ENCODE peak calls at places on chromosomes 16 and 17, in nine cellular contexts. E is OCI-LY7; U is GM12891; N is activated naive CD4-positive, alpha-beta T cell treated with Interleukin-2 at 50 U/mL for 16 hours; F is activated T-helper 1 cell treated with anti-CD3 and anti-CD28 coated beads, Interleukin-12 subunit alpha, Interleukin-12 subunit beta, Interleukin-2, Interleukin-4 antibody, amounts not matched to agents 30 ng/mL and 10 ng/mL and 1 ng/mL, durations not matched to agents 14 hours and 24 hours and 36 hours; M is ascending aorta; Q is fibroblast of pulmonary artery; C is AG04450; Z is NCI-H446 treated with DMSO at 0.1 percent for 48 hours. P is an unnamed sample.

GRCh38 chr16:48617711-48618148 is 7.8 kb upstream of the N4BP1 start:
- DNase-seq in E (no peak), U (no peak), N (no peak), F (no peak), M (no peak), Q (peak), C (no peak), Z (peak), P (no peak)

GRCh38 chr16:71610936-71611871 is 14.8 kb upstream of the MARVELD3 start:
- DNase-seq in E (peak), U (peak), N (peak), F (peak), M (no peak), Q (peak), C (no peak), Z (no peak), P (peak)

GRCh38 chr17:17647521-17648178 is 33.6 kb upstream of the RAI1 start:
- DNase-seq in E (no peak), U (no peak), N (no peak), F (no peak), M (no peak), Q (no peak), C (no peak), Z (no peak), P (no peak)

GRCh38 chr16:79267146-79267545 is 333.4 kb downstream of the MAF start:
- DNase-seq in E (no peak), U (no peak), N (no peak), F (no peak), M (no peak), Q (no peak), C (no peak), Z (no peak), P (no peak)

GRCh38 chr17:82655038-82655479 is 6.8 kb upstream of the WDR45B start:
- DNase-seq in E (no peak), U (no peak), N (no peak), F (no peak), M (no peak), Q (peak), C (no peak), Z (no peak), P (no peak)

GRCh38 chr17:80101946-80102706 is 745 bp downstream of the GAA start:
- DNase-seq in E (peak), U (no peak), N (peak), F (no peak), M (no peak), Q (peak), C (no peak), Z (no peak), P (no peak)

GRCh38 chr17:68832140-68832871 is 122.9 kb downstream of the ABCA8 start:
- DNase-seq in E (no peak), U (no peak), N (no peak), F (no peak), M (no peak), Q (no peak), C (no peak), Z (no peak), P (no peak)

GRCh38 chr16:2775765-2776499 is 1.1 kb downstream of the ELOB start:
- DNase-seq in E (no peak), U (no peak), N (no peak), F (no peak), M (no peak), Q (no peak), C (no peak), Z (no peak), P (no peak)

GRCh38 chr17:50935201-50936124 is 69.3 kb upstream of the TOB1 start:
- DNase-seq in E (no peak), U (no peak), N (no peak), F (no peak), M (peak), Q (no peak), C (no peak), Z (no peak), P (no peak)

GRCh38 chr16:29815032-29815721 is 775 bp upstream of the PAGR1 start:
- DNase-seq in E (no peak), U (no peak), N (peak), F (no peak), M (peak), Q (no peak), C (no peak), Z (no peak), P (peak)

GRCh38 chr17:596763-597644 is 117.6 kb downstream of the VPS53 start:
- DNase-seq in E (no peak), U (no peak), N (peak), F (no peak), M (no peak), Q (peak), C (no peak), Z (no peak), P (no peak)

GRCh38 chr16:86307518-86307903 is 202.8 kb upstream of the FOXF1 start:
- DNase-seq in E (no peak), U (no peak), N (no peak), F (no peak), M (no peak), Q (peak), C (no peak), Z (no peak), P (no peak)

GRCh38 chr16:55499951-55500350 is 8.9 kb upstream of the LPCAT2 start:
- DNase-seq in E (no peak), U (no peak), N (no peak), F (peak), M (peak), Q (peak), C (peak), Z (no peak), P (no peak)

GRCh38 chr16:84088695-84089395 is 27.9 kb downstream of the MBTPS1 start:
- DNase-seq in E (peak), U (peak), N (peak), F (peak), M (no peak), Q (no peak), C (no peak), Z (no peak), P (peak)

GRCh38 chr17:78970834-78971763 is 8.6 kb downstream of the LGALS3BP start:
- DNase-seq in E (peak), U (peak), N (peak), F (peak), M (peak), Q (peak), C (peak), Z (peak), P (peak)

GRCh38 chr17:80942360-80943345 is 49.0 kb upstream of the CHMP6 start:
- DNase-seq in E (no peak), U (no peak), N (no peak), F (no peak), M (peak), Q (peak), C (peak), Z (peak), P (no peak)

GRCh38 chr16:85197611-85198566 is 85.6 kb upstream of the CIBAR2 start:
- DNase-seq in E (no peak), U (no peak), N (no peak), F (no peak), M (no peak), Q (no peak), C (no peak), Z (no peak), P (no peak)

GRCh38 chr17:7576432-7576937 is 3.0 kb upstream of the CD68 start:
- DNase-seq in E (no peak), U (no peak), N (no peak), F (no peak), M (no peak), Q (no peak), C (no peak), Z (no peak), P (no peak)

GRCh38 chr16:89827383-89828198 is 684 bp upstream of the SPIRE2 start:
- DNase-seq in E (no peak), U (no peak), N (no peak), F (no peak), M (no peak), Q (peak), C (no peak), Z (no peak), P (no peak)

GRCh38 chr17:80997471-80998387 is 6.1 kb downstream of the CHMP6 start:
- DNase-seq in E (no peak), U (peak), N (no peak), F (no peak), M (no peak), Q (no peak), C (no peak), Z (no peak), P (no peak)

GRCh38 chr17:49705254-49705653 is 2.5 kb downstream of the SLC35B1 start:
- DNase-seq in E (no peak), U (no peak), N (no peak), F (no peak), M (no peak), Q (no peak), C (no peak), Z (no peak), P (no peak)

P was measured in B cell.